ENCODE peak calls at places on chromosomes 4 and X, in seven cellular contexts. U, Z, A, C, I, E and L are unnamed samples.

GRCh38 chr4:30716671-30717207 is 3.4 kb upstream of the PCDH7 start:
- DNase-seq in Z (no peak), E (no peak), I (no peak), U (no peak), C (no peak), A (peak), L (peak)

GRCh38 chrX:39047174-39047573 is 245.9 kb downstream of the MID1IP1 start:
- DNase-seq in I (no peak), A (no peak), C (no peak), Z (no peak), U (no peak), E (no peak), L (no peak)

GRCh38 chrX:9122504-9123245 is 88.7 kb upstream of the FAM9B start:
- DNase-seq in A (no peak), E (no peak), I (no peak), C (no peak), Z (no peak), U (no peak), L (no peak)

GRCh38 chr4:42627887-42628646 is 28.8 kb downstream of the ATP8A1 start:
- DNase-seq in U (peak), A (no peak), Z (no peak), I (no peak), E (peak), C (peak), L (no peak)

GRCh38 chrX:69153060-69153730 is 12.1 kb downstream of the PJA1 start:
- DNase-seq in E (no peak), A (no peak), I (no peak), U (no peak), Z (no peak), C (no peak), L (no peak)

GRCh38 chr4:75338352-75338880 is 175.8 kb downstream of the RCHY1 start:
- DNase-seq in U (no peak), C (no peak), I (no peak), E (no peak), Z (no peak), A (no peak), L (no peak)

GRCh38 chr4:74328501-74328900 is 20.2 kb downstream of the EPGN start:
- DNase-seq in E (no peak), A (no peak), I (no peak), C (no peak), U (no peak), Z (no peak), L (no peak)

GRCh38 chr4:186727977-186728519 is 4.4 kb upstream of the FAT1 start:
- DNase-seq in Z (no peak), U (no peak), A (no peak), I (no peak), E (no peak), C (no peak), L (no peak)

GRCh38 chrX:426881-427280 is 40.2 kb upstream of the PPP2R3B start:
- DNase-seq in C (no peak), A (no peak), E (no peak), U (no peak), Z (no peak), I (no peak), L (no peak)

GRCh38 chr4:118931791-118932190 is 43.1 kb downstream of the SYNPO2 start:
- DNase-seq in Z (no peak), I (no peak), A (no peak), C (no peak), U (no peak), E (no peak), L (no peak)

GRCh38 chr4:148651991-148652390 is 209.8 kb upstream of the NR3C2 start:
- DNase-seq in C (no peak), E (no peak), U (no peak), A (no peak), Z (no peak), I (no peak), L (no peak)

GRCh38 chr4:79163981-79164490 is 161.8 kb downstream of the NAA11 start:
- DNase-seq in A (no peak), I (no peak), U (peak), C (no peak), Z (no peak), E (no peak), L (no peak)

GRCh38 chrX:66408507-66408906 is 230.4 kb downstream of the EDA2R start:
- DNase-seq in Z (no peak), E (peak), I (no peak), A (no peak), U (no peak), C (peak), L (no peak)